ENCODE peak calls at places on chromosomes 4 and X, in nine cellular contexts. Z, Y, P, R, K, F, D, G and I are unnamed samples.

GRCh38 chr4:53128959-53129358 is 236.9 kb downstream of the SCFD2 start:
- DNase-seq in P (no peak), G (peak; percentile 11), K (peak; percentile 61), R (no peak), F (peak; percentile 31), Y (no peak), D (no peak), Z (peak; percentile 48), I (no peak)

GRCh38 chr4:153394945-153395344 is 50.5 kb downstream of the MND1 start:
- DNase-seq in F (no peak), Y (no peak), G (no peak), R (no peak), D (peak; percentile 17), P (no peak), Z (no peak), K (no peak), I (no peak)

GRCh38 chr4:165476214-165477098 is 97.6 kb downstream of the CPE start:
- DNase-seq in P (no peak), D (peak; percentile 75), Y (no peak), F (no peak), K (no peak), G (no peak), R (no peak), Z (no peak), I (no peak)

GRCh38 chr4:139761461-139761860 is 95.8 kb downstream of the MGST2 start:
- DNase-seq in K (no peak), Z (no peak), Y (no peak), P (no peak), F (no peak), D (peak; percentile 37), R (no peak), G (no peak), I (peak; percentile 77)

GRCh38 chr4:112552668-112553067 is 36.7 kb upstream of the NEUROG2 start:
- DNase-seq in Z (no peak), D (peak; percentile 60), R (no peak), P (no peak), F (no peak), Y (no peak), K (no peak), G (no peak), I (no peak)

GRCh38 chr4:12421364-12421763 is 992.7 kb upstream of the HS3ST1 start:
- DNase-seq in Y (no peak), G (no peak), D (no peak), K (no peak), R (no peak), Z (no peak), F (no peak), P (no peak), I (no peak)

GRCh38 chrX:41921492-41922124 is 1.7 kb downstream of the CASK start:
- DNase-seq in G (no peak), F (peak; percentile 19), P (peak; percentile 45), Z (no peak), K (no peak), Y (no peak), D (peak; percentile 24), R (no peak), I (no peak)

GRCh38 chrX:57406149-57406548 is 119.6 kb downstream of the FAAH2 start:
- DNase-seq in D (no peak), Y (no peak), K (no peak), G (no peak), F (no peak), P (no peak), R (no peak), Z (no peak), I (no peak)

GRCh38 chrX:151736685-151737084 is 2.1 kb downstream of the CNGA2 start:
- DNase-seq in K (no peak), G (no peak), D (no peak), P (no peak), F (no peak), Z (no peak), R (no peak), Y (no peak), I (no peak)

GRCh38 chrX:151738751-151739150 is 4.2 kb downstream of the CNGA2 start:
- DNase-seq in P (no peak), Y (no peak), D (no peak), G (no peak), R (no peak), K (no peak), F (no peak), Z (no peak), I (no peak)

GRCh38 chrX:151737494-151737893 is 2.9 kb downstream of the CNGA2 start:
- DNase-seq in F (no peak), G (no peak), K (no peak), R (no peak), D (no peak), P (no peak), Z (no peak), Y (no peak), I (no peak)

GRCh38 chrX:151734446-151734845 is at the start of gene CNGA2:
- DNase-seq in G (no peak), Y (no peak), K (no peak), F (no peak), P (no peak), R (no peak), Z (no peak), D (no peak), I (no peak)

DNA sequence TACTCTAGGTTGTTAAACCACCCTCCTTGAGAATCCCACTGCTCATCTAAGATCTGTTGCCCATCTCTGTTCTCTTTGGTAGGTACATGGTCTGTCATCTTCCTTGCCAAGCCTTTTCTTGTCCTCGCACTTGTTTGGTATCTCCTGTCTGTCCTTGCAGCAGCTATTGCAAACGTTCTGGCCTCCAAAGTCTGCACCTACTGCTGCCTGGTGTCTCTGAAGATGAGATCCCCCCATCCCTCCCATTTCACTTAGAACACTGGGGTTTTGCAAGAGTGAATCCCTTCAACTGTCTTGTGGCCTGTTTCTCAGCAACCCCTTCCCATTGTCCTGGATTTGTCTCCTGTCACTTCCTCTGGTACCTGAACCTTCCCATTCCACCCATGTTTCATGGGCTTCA is 673 bp downstream of the CNGA2 start:
- DNase-seq in P (no peak), R (no peak), G (no peak), K (no peak), D (no peak), F (no peak), Y (no peak), Z (no peak), I (no peak)
- H3K9me3 ChIP-seq in P (no peaks in the 10 kb centered on the region), R (no peaks in the 10 kb centered on the region), G (no peaks in the 10 kb centered on the region), K (no peaks in the 10 kb centered on the region), D (no peaks in the 10 kb centered on the region), F (no peaks in the 10 kb centered on the region), Y (no peaks in the 10 kb centered on the region), Z (no peaks in the 10 kb centered on the region), I (no peaks in the 10 kb centered on the region)

GRCh38 chr4:85831647-85832046 is 356.7 kb downstream of the ARHGAP24 start:
- DNase-seq in F (no peak), R (no peak), G (no peak), Z (no peak), K (no peak), Y (no peak), P (no peak), D (no peak), I (no peak)

GRCh38 chr4:85828295-85828910 is 353.5 kb downstream of the ARHGAP24 start:
- DNase-seq in Y (no peak), K (no peak), R (no peak), D (peak; percentile 43), Z (no peak), G (no peak), F (no peak), P (no peak), I (no peak)

GRCh38 chr4:85833311-85833710 is 358.4 kb downstream of the ARHGAP24 start:
- DNase-seq in R (no peak), Z (no peak), K (no peak), D (no peak), F (no peak), P (no peak), G (no peak), Y (no peak), I (no peak)

GRCh38 chr4:85825937-85826678 is 351.2 kb downstream of the ARHGAP24 start:
- DNase-seq in P (no peak), F (peak; percentile 25), Y (no peak), D (peak; percentile 26), G (peak; percentile 41), K (no peak), Z (no peak), R (peak; percentile 41), I (peak; percentile 44)

DNA sequence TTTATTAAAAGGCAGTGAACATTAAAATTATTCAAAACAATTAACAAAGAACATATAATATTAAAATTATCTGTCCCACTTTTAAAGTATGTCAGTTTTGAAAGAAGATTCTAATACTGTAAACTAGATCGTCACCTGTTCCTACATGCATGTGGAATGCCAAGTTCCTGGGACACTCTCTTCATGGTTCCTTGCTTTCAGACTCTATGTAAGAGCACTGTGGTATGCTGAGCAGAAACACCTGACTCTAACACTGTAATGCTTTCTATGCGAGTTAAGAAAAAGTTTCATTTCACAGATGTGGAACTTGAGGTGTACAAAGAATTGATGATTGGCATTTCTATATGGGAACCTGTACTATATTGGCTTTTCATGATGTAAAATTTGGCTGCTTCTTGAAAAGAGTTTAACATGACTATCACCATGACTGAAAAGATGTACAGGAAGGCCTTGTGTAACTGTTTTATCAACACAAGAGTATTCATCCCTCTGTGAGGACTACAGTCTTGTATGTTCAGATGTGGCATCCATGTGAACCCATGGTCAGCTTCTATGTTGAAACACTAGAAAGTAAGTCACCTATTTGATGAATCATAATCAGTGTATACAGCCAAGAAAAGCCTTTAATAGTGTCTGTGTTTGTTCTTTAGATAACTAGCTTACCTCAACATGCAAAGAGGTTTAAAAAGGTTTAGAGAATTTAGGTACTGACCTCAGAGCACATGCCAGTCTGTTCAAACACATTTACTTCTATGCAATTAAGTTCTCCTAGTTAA is 354.5 kb downstream of the ARHGAP24 start:
- DNase-seq in R (no peak), D (peak; percentile 54), Y (no peak), F (no peak), G (no peak), K (no peak), P (no peak), Z (no peak), I (no peak)
- H3K4me3 ChIP-seq in R (no peak overlapping the region), D (no peak overlapping the region), Y (no peak overlapping the region), F (no peak overlapping the region), G (no peak overlapping the region), K (no peak overlapping the region), P (no peak overlapping the region), Z (no peak overlapping the region), I (no peak overlapping the region)

DNA sequence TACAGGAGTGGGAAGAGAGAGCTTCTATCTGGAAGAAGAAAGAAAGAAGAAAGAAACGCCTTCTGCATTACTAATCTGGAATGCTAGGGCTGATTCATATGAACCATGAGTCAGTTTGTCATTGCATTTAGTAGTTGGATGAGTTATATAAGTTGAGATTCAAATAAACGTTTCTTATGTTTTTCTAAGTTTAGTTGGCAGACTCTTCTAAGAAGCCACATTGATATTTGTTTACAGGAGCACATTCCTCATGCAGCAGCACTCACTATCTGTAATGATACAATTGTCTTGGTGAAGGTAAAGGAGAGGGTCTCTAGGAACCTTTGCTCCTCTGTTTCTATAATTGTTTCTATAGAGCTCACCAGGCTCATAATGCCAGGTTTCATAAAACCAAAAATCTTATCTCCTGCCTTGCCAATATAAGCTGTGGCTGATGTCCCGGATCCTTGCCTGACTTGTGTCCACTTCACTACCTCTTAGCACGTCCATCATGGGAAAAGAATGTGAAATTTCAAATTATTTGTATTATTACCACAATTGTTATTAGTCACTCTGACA is 39.5 kb downstream of the HOPX start:
- DNase-seq in F (no peak), K (no peak), Z (no peak), R (no peak), D (peak; percentile 98), P (no peak), Y (no peak), G (no peak), I (no peak)
- TF ChIP-seq CTCF in F (no peak), K (no peak), Z (no peak), R (no peak), D (peak; percentile 20), P (no peak), Y (peak; percentile 9), G (no peak), I (no peak)

DNA sequence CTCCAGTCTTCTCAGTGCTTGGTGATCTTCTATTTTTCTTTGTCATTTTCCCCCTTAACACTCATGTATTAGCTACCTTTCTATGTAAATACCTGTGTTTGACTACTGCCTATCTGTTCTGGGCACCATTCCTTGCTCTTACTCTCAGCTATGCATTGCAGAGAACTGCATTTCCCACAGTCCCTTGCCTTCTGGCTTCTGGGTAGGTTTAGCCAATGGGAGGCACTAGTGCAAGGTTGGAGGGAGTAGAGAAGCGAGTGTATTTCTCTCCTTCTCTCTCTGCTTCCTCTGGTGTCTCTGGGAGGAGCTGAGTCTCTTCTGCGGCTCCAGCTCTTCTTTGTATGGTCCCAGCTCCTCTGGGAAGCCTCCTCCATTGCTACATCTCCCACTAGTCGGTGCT is 50.5 kb downstream of the CWH43 start:
- DNase-seq in P (no peak), F (no peak), Y (no peak), D (no peak), G (no peak), K (no peak), Z (no peak), R (no peak), I (no peak)
- H3K9me3 ChIP-seq in P (no peaks in the 10 kb centered on the region), F (no peaks in the 10 kb centered on the region), Y (no peaks in the 10 kb centered on the region), D (no peaks in the 10 kb centered on the region), G (no peaks in the 10 kb centered on the region), K (no peaks in the 10 kb centered on the region), Z (no peaks in the 10 kb centered on the region), R (no peaks in the 10 kb centered on the region), I (no peaks in the 10 kb centered on the region)